ENCODE peak calls at places on chromosomes 4 and X, in four cellular contexts. One of them, this sample, is unnamed.

GRCh38 chr4:95531141-95531540 is 17.6 kb downstream of the UNC5C start:
- DNase-seq in nephron progenitor cell: no peak
- DNase-seq in CD4-positive, alpha-beta T cell: no peak
- DNase-seq in GM20000: no peak
- DNase-seq in this sample: no peak

GRCh38 chrX:337331-337831 is 18.8 kb upstream of the GTPBP6 start:
- DNase-seq in nephron progenitor cell: no peak
- DNase-seq in CD4-positive, alpha-beta T cell: no peak
- DNase-seq in GM20000: no peak
- DNase-seq in this sample: no peak

GRCh38 chrX:25043192-25043591 is 27.4 kb upstream of the ARX start:
- DNase-seq in nephron progenitor cell: no peak
- DNase-seq in CD4-positive, alpha-beta T cell: no peak
- DNase-seq in GM20000: no peak
- DNase-seq in this sample: no peak

GRCh38 chrX:129872524-129872923 is 28.8 kb upstream of the ZDHHC9 start:
- DNase-seq in nephron progenitor cell: no peak
- DNase-seq in CD4-positive, alpha-beta T cell: no peak
- DNase-seq in GM20000: no peak
- DNase-seq in this sample: no peak

GRCh38 chrX:48599341-48599740 is 2.0 kb downstream of the WDR13 start:
- DNase-seq in nephron progenitor cell: no peak
- DNase-seq in CD4-positive, alpha-beta T cell: no peak
- DNase-seq in GM20000: no peak
- DNase-seq in this sample: no peak

GRCh38 chr4:83618991-83619390 is 83.1 kb downstream of the GPAT3 start:
- DNase-seq in nephron progenitor cell: no peak
- DNase-seq in CD4-positive, alpha-beta T cell: no peak
- DNase-seq in GM20000: no peak
- DNase-seq in this sample: no peak

GRCh38 chr4:48329976-48330375 is 11.4 kb upstream of the SLAIN2 start:
- DNase-seq in nephron progenitor cell: no peak
- DNase-seq in CD4-positive, alpha-beta T cell: no peak
- DNase-seq in GM20000: no peak
- DNase-seq in this sample: no peak

GRCh38 chr4:78704981-78705757 is 71.0 kb upstream of the BMP2K start:
- DNase-seq in nephron progenitor cell: no peak
- DNase-seq in CD4-positive, alpha-beta T cell: no peak
- DNase-seq in GM20000: no peak
- DNase-seq in this sample: no peak

GRCh38 chr4:143559757-143560147 is 46.2 kb downstream of the SMARCA5 start:
- DNase-seq in nephron progenitor cell: no peak
- DNase-seq in CD4-positive, alpha-beta T cell: peak
- DNase-seq in GM20000: no peak
- DNase-seq in this sample: no peak

GRCh38 chr4:26873391-26874026 is 12.9 kb downstream of the STIM2 start:
- DNase-seq in nephron progenitor cell: no peak
- DNase-seq in CD4-positive, alpha-beta T cell: no peak
- DNase-seq in GM20000: peak
- DNase-seq in this sample: no peak

GRCh38 chrX:73668779-73669178 is 105.8 kb downstream of the CHIC1 start:
- DNase-seq in nephron progenitor cell: no peak
- DNase-seq in CD4-positive, alpha-beta T cell: no peak
- DNase-seq in GM20000: no peak
- DNase-seq in this sample: no peak

DNA sequence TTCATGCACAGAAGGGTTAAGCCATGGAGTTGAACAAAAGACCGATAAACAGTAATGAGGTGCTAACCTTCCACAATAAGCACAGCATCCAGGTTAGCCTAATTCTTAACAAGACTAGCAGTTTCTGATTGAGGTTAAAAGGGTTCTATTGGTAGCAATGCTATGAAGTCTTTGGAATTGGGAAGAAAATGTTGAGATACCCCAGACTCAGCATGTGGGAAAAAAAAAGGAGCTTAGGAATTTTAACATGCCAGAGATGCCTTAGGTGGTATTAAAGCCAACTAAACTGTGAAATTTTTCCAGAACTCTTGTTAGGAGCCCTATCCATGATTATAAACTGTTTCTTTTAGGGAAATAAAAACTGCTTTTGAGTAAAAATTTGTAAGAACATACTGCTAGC is 391.7 kb downstream of the GABRG1 start:
- DNase-seq in nephron progenitor cell: no peak
- DNase-seq in CD4-positive, alpha-beta T cell: no peak
- DNase-seq in GM20000: no peak
- DNase-seq in this sample: no peak
- TF ChIP-seq CTCF in nephron progenitor cell: no peak
- TF ChIP-seq CTCF in CD4-positive, alpha-beta T cell: no peak
- TF ChIP-seq CTCF in GM20000: no peak
- TF ChIP-seq CTCF in this sample: no peak

GRCh38 chrX:116862340-116862739 is 399.6 kb upstream of the CT83 start:
- DNase-seq in nephron progenitor cell: no peak
- DNase-seq in CD4-positive, alpha-beta T cell: no peak
- DNase-seq in GM20000: no peak
- DNase-seq in this sample: no peak

GRCh38 chrX:116863029-116863428 is 400.3 kb upstream of the CT83 start:
- DNase-seq in nephron progenitor cell: no peak
- DNase-seq in CD4-positive, alpha-beta T cell: no peak
- DNase-seq in GM20000: no peak
- DNase-seq in this sample: no peak
- TF ChIP-seq CTCF in nephron progenitor cell: no peak
- TF ChIP-seq CTCF in CD4-positive, alpha-beta T cell: no peak
- TF ChIP-seq CTCF in GM20000: no peak
- TF ChIP-seq CTCF in this sample: no peak

GRCh38 chr4:153792007-153792892 is 3.4 kb upstream of the SFRP2 start:
- DNase-seq in nephron progenitor cell: peak
- DNase-seq in CD4-positive, alpha-beta T cell: no peak
- DNase-seq in GM20000: no peak
- DNase-seq in this sample: peak
- TF ChIP-seq CTCF in nephron progenitor cell: peak
- TF ChIP-seq CTCF in CD4-positive, alpha-beta T cell: no peak
- TF ChIP-seq CTCF in GM20000: no peak
- TF ChIP-seq CTCF in this sample: peak

GRCh38 chr4:37139987-37140386 is 104.6 kb upstream of the NWD2 start:
- DNase-seq in nephron progenitor cell: no peak
- DNase-seq in CD4-positive, alpha-beta T cell: no peak
- DNase-seq in GM20000: no peak
- DNase-seq in this sample: no peak

GRCh38 chr4:37138019-37138653 is 106.4 kb upstream of the NWD2 start:
- DNase-seq in nephron progenitor cell: no peak
- DNase-seq in CD4-positive, alpha-beta T cell: no peak
- DNase-seq in GM20000: peak
- DNase-seq in this sample: no peak

GRCh38 chr4:37138789-37139188 is 105.8 kb upstream of the NWD2 start:
- DNase-seq in nephron progenitor cell: no peak
- DNase-seq in CD4-positive, alpha-beta T cell: no peak
- DNase-seq in GM20000: no peak
- DNase-seq in this sample: no peak
- TF ChIP-seq CTCF in nephron progenitor cell: no peak
- TF ChIP-seq CTCF in CD4-positive, alpha-beta T cell: no peak
- TF ChIP-seq CTCF in GM20000: no peak
- TF ChIP-seq CTCF in this sample: no peak

GRCh38 chr4:4426511-4427477 is 39.9 kb downstream of the NSG1 start:
- DNase-seq in nephron progenitor cell: peak
- DNase-seq in CD4-positive, alpha-beta T cell: no peak
- DNase-seq in GM20000: no peak
- DNase-seq in this sample: no peak
- TF ChIP-seq CTCF in nephron progenitor cell: peak
- TF ChIP-seq CTCF in CD4-positive, alpha-beta T cell: no peak
- TF ChIP-seq CTCF in GM20000: no peak
- TF ChIP-seq CTCF in this sample: peak

GRCh38 chr4:4778491-4779003 is 80.9 kb upstream of the MSX1 start:
- DNase-seq in nephron progenitor cell: no peak
- DNase-seq in CD4-positive, alpha-beta T cell: no peak
- DNase-seq in GM20000: no peak
- DNase-seq in this sample: no peak

GRCh38 chr4:4779486-4779885 is 80.0 kb upstream of the MSX1 start:
- DNase-seq in nephron progenitor cell: no peak
- DNase-seq in CD4-positive, alpha-beta T cell: no peak
- DNase-seq in GM20000: no peak
- DNase-seq in this sample: no peak

GRCh38 chr4:4782969-4783368 is 76.5 kb upstream of the MSX1 start:
- DNase-seq in nephron progenitor cell: no peak
- DNase-seq in CD4-positive, alpha-beta T cell: no peak
- DNase-seq in GM20000: no peak
- DNase-seq in this sample: no peak

GRCh38 chr4:4781936-4782754 is 77.3 kb upstream of the MSX1 start:
- DNase-seq in nephron progenitor cell: no peak
- DNase-seq in CD4-positive, alpha-beta T cell: no peak
- DNase-seq in GM20000: no peak
- DNase-seq in this sample: no peak

DNA sequence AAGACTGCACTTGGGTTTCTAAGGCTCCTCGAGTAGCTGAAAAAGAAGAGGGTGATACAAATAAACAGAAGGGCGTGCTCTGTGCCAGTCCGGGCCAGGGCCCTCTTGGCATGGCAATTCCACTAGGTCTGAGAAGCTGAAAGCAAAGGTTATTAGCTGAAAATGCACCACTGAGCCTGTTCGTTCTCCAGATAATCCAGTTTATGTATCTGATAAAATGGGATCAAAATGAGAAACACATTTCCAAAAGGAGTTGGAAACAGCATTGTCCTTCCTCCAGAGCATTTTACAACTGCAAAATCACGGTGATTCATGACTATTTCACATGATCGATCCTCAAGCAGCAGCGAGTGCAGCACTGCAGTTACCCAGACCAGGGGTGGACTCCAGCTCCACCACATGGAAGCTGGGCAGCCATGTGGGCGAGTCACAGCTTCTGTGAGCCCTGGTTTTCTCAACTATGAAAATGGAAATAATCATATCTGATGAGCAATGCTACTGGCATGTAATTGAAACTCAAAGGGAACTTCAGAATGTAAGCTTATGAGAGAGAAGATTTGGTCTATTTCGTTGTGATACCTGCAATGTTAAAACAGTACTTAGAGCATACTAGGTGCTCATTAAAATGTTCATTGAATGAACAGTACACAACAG is 78.7 kb upstream of the MSX1 start:
- DNase-seq in nephron progenitor cell: no peak
- DNase-seq in CD4-positive, alpha-beta T cell: no peak
- DNase-seq in GM20000: no peak
- DNase-seq in this sample: no peak
- TF ChIP-seq CTCF in nephron progenitor cell: no peak
- TF ChIP-seq CTCF in CD4-positive, alpha-beta T cell: no peak
- TF ChIP-seq CTCF in GM20000: no peak
- TF ChIP-seq CTCF in this sample: no peak

This sample was measured in progenitor cell of endocrine pancreas.